ENCODE peak calls at places on chromosomes 5 and 9, in four cellular contexts. Q is BJ; F is CD8-positive, alpha-beta T cell; N is choroid plexus epithelial cell. Y is an unnamed sample.

GRCh38 chr9:19136129-19136528 is 8.8 kb upstream of the PLIN2 start:
- DNase-seq in N (no peak), Q (no peak), F (no peak), Y (no peak)

GRCh38 chr5:45796959-45797553 is 100.9 kb upstream of the HCN1 start:
- DNase-seq in N (no peak), Q (no peak), F (no peak), Y (no peak)

GRCh38 chr9:89674667-89675402 is 70.0 kb downstream of the GADD45G start:
- DNase-seq in N (no peak), Q (no peak), F (no peak), Y (no peak)

GRCh38 chr5:35856186-35857003 is at the start of gene IL7R:
- DNase-seq in F (no peak), N (peak; percentile 67), Q (no peak), Y (no peak)

GRCh38 chr9:110260911-110261310 is 4.6 kb upstream of the TXN start:
- DNase-seq in Q (no peak), F (no peak), N (no peak), Y (no peak)

GRCh38 chr5:155471027-155471426 is 457.5 kb downstream of the KIF4B start:
- DNase-seq in N (no peak), F (no peak), Q (no peak), Y (no peak)

GRCh38 chr5:177432143-177432904 is 5.8 kb downstream of the GRK6 start:
- DNase-seq in N (no peak), F (no peak), Q (no peak), Y (no peak)

GRCh38 chr9:110900451-110900850 is 137.8 kb downstream of the LPAR1 start:
- DNase-seq in N (peak; percentile 67), F (no peak), Q (no peak), Y (no peak)

GRCh38 chr9:107585465-107585864 is 95.9 kb upstream of the KLF4 start:
- DNase-seq in F (no peak), N (no peak), Q (no peak), Y (no peak)

GRCh38 chr5:40681351-40682311 is 1.9 kb downstream of the PTGER4 start:
- DNase-seq in N (no peak), F (peak; percentile 39), Q (no peak), Y (no peak)

GRCh38 chr5:66467564-66467963 is 128.6 kb upstream of the MAST4 start:
- DNase-seq in F (no peak), Q (no peak), N (no peak), Y (no peak)

GRCh38 chr5:74257645-74258328 is 382.7 kb downstream of the ENC1 start:
- DNase-seq in N (peak; percentile 83), F (no peak), Q (no peak), Y (no peak)

GRCh38 chr9:81461196-81461595 is 228.2 kb downstream of the TLE1 start:
- DNase-seq in Q (no peak), F (no peak), N (peak; percentile 89), Y (no peak)

GRCh38 chr9:15725953-15726352 is 173.1 kb downstream of the CCDC171 start:
- DNase-seq in N (no peak), Q (peak; percentile 75), F (no peak), Y (peak; percentile 75)

GRCh38 chr5:1803192-1803591 is 2.0 kb downstream of the NDUFS6 start:
- DNase-seq in F (no peak), N (no peak), Q (no peak), Y (no peak)

GRCh38 chr5:134273642-134274361 is 47.9 kb upstream of the PPP2CA start:
- DNase-seq in F (no peak), N (no peak), Q (no peak), Y (no peak)

GRCh38 chr9:94016744-94017143 is 61.6 kb upstream of the BARX1 start:
- DNase-seq in F (no peak), N (no peak), Q (no peak), Y (no peak)

GRCh38 chr9:88953401-88954029 is 37.8 kb upstream of the S1PR3 start:
- DNase-seq in N (peak; percentile 47), F (no peak), Q (no peak), Y (peak; percentile 29)

GRCh38 chr5:57693488-57694305 is 211.1 kb upstream of the ACTBL2 start:
- DNase-seq in Q (no peak), N (peak; percentile 60), F (no peak), Y (no peak)

GRCh38 chr5:171420429-171421231 is 1.2 kb downstream of the FGF18 start:
- DNase-seq in F (peak; percentile 9), N (peak; percentile 82), Q (peak; percentile 33), Y (peak; percentile 63)

GRCh38 chr5:128693779-128694178 is 155.7 kb upstream of the FBN2 start:
- DNase-seq in Q (no peak), F (no peak), N (peak; percentile 48), Y (no peak)

GRCh38 chr5:91928751-91929521 is 545.8 kb upstream of the ARRDC3 start:
- DNase-seq in F (no peak), N (peak; percentile 44), Q (no peak), Y (no peak)

GRCh38 chr5:156240414-156240813 is 86.5 kb upstream of the SGCD start:
- DNase-seq in F (no peak), Q (no peak), N (no peak), Y (no peak)

GRCh38 chr5:55920784-55921183 is 69.6 kb downstream of the IL31RA start:
- DNase-seq in F (no peak), N (peak; percentile 46), Q (no peak), Y (no peak)

GRCh38 chr5:147576646-147577535 is 67.0 kb upstream of the DPYSL3 start:
- DNase-seq in F (no peak), Q (no peak), N (peak; percentile 64), Y (no peak)

GRCh38 chr5:167065784-167066183 is 1225.7 kb upstream of the WWC1 start:
- DNase-seq in N (no peak), Q (no peak), F (no peak), Y (no peak)

GRCh38 chr5:1200495-1201326 is 684 bp upstream of the SLC6A19 start:
- DNase-seq in F (no peak), Q (no peak), N (no peak), Y (no peak)

GRCh38 chr5:90093931-90094485 is 315.5 kb downstream of the CETN3 start:
- DNase-seq in F (no peak), Q (no peak), N (peak; percentile 71), Y (no peak)

GRCh38 chr5:113262674-113263073 is 172.1 kb downstream of the TSSK1B start:
- DNase-seq in Q (no peak), F (no peak), N (no peak), Y (no peak)

GRCh38 chr5:6096101-6096500 is 282.2 kb downstream of the MED10 start:
- DNase-seq in Q (no peak), F (no peak), N (no peak), Y (no peak)

GRCh38 chr9:101977614-101978210 is 239.3 kb upstream of the GRIN3A start:
- DNase-seq in Q (no peak), N (peak; percentile 44), F (no peak), Y (no peak)

GRCh38 chr9:1087120-1087881 is 37.1 kb downstream of the DMRT2 start:
- DNase-seq in N (no peak), F (no peak), Q (no peak), Y (no peak)

GRCh38 chr5:108727154-108727638 is 20.5 kb upstream of the FER start:
- DNase-seq in N (peak; percentile 26), F (no peak), Q (no peak), Y (no peak)

GRCh38 chr5:32714836-32715235 is 3.7 kb downstream of the NPR3 start:
- DNase-seq in N (peak; percentile 67), F (no peak), Q (no peak), Y (no peak)

GRCh38 chr9:18141681-18142080 is 332.3 kb upstream of the ADAMTSL1 start:
- DNase-seq in Q (no peak), N (no peak), F (no peak), Y (no peak)

GRCh38 chr9:26502311-26502710 is 390.3 kb downstream of the CAAP1 start:
- DNase-seq in Q (no peak), N (no peak), F (no peak), Y (no peak)

GRCh38 chr9:122332083-122332482 is 38.7 kb upstream of the PTGS1 start:
- DNase-seq in N (no peak), Q (no peak), F (no peak), Y (no peak)

GRCh38 chr5:68494771-68495170 is 279.2 kb downstream of the PIK3R1 start:
- DNase-seq in N (peak; percentile 13), F (no peak), Q (no peak), Y (no peak)

GRCh38 chr5:179437341-179438001 is 92.2 kb upstream of the ADAMTS2 start:
- DNase-seq in Q (no peak), N (no peak), F (no peak), Y (no peak)

GRCh38 chr5:16663848-16664247 is 47.1 kb upstream of the RETREG1 start:
- DNase-seq in N (no peak), F (no peak), Q (no peak), Y (no peak)
- TF ChIP-seq CTCF in N (no peak), F (no peak), Q (no peak), Y (no peak)

DNA sequence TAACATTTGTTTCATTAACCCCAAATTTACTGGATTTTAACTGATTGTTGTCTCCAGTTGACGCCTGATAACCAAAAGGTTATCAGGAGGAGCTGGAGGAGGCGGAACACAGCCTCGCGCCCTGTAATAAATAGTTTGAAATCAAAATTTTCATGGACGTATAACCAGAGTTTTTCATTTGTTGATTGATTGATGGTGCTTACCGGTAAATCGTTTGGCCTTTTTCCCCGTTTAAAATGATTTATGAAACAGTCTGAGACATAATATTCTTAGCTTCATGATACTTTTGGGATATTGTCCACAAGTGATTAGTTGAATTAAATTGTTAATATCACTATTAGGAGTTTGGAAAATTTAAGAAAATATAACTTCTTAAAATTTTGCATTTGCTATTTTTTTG is 1.7 kb downstream of the FOCAD start:
- DNase-seq in F (no peak), Q (no peak), N (no peak), Y (no peak)
- H3K4me3 ChIP-seq in F (no peak overlapping the region), Q (no peak overlapping the region), N (no peak overlapping the region), Y (no peak overlapping the region)

DNA sequence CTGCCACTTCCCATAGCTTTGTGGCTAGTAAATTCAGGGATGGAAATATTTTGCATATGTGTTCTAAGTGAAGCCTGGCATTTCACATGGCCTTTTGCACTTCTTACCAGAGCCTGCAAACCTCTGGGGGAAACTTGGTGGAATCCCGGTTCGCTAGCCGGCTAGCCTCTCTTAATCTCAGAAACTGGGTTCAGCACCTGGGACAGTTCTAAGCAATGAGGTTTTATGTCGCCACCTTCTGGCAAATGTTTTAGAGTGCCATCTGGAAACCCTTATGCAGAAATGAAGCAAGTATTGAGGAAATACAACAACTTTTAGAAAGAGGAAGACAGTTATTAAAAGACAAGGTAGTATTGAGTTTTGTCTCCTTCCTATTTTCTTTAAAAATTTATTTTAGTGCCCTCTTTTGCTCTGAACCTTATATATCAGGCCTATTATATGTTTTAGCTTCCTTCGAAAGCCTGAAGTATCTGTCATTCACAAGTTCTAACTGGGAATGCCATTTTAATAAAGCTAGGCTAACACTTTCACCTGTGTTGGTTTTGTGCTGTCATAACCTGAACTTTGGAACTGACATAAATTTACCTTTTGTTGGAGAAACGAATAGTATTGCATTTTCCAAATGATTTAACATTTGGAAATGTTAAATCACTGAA is 963 bp upstream of the HTR1A start:
- DNase-seq in Q (peak; percentile 6), N (peak; percentile 85), F (no peak), Y (peak; percentile 5)
- TF ChIP-seq CTCF in Q (peak; percentile 73), N (peak; percentile 85), F (no peak), Y (peak; percentile 50)

GRCh38 chr5:173326501-173326960 is 1.7 kb downstream of the STC2 start:
- DNase-seq in Q (peak; percentile 71), N (peak; percentile 78), F (no peak), Y (no peak)
- H3K4me3 ChIP-seq in Q (peak overlapping the region; percentile 52), N (peak overlapping the region; percentile 75), F (no peak overlapping the region), Y (peak overlapping the region; percentile 91)

Y was measured in AG09309.